ENCODE peak calls at places on chromosomes 1 and 21, in eight cellular contexts. S is psoas muscle, F is right atrium auricular region, A is AG10803, T is AG04450, W is lower lobe of right lung, Y is A549, K is astrocyte of the spinal cord. B is an unnamed sample.

GRCh38 chr1:74010206-74010605 is 187.8 kb downstream of the LRRIQ3 start:
- DNase-seq in W (no peak), A (no peak), F (no peak), S (no peak), Y (no peak), K (no peak), T (no peak), B (no peak)

GRCh38 chr1:54850082-54850730 is 36.8 kb downstream of the DHCR24 start:
- DNase-seq in S (no peak), F (no peak), A (peak), K (no peak), T (no peak), W (no peak), Y (no peak), B (no peak)

GRCh38 chr1:226995966-226996332 is 55.9 kb downstream of the COQ8A start:
- DNase-seq in K (no peak), T (no peak), S (no peak), Y (no peak), F (no peak), A (no peak), W (no peak), B (no peak)

GRCh38 chr1:107535091-107535490 is 394.3 kb downstream of the NTNG1 start:
- DNase-seq in Y (no peak), W (no peak), K (no peak), S (no peak), A (no peak), T (no peak), F (no peak), B (no peak)

GRCh38 chr1:150622219-150622975 is 7.0 kb downstream of the ENSA start:
- DNase-seq in Y (no peak), S (peak), A (no peak), K (no peak), T (no peak), W (peak), F (peak), B (no peak)

GRCh38 chr1:44557756-44558155 is 116.5 kb downstream of the TMEM53 start:
- DNase-seq in T (no peak), S (no peak), A (no peak), F (no peak), K (peak), W (no peak), Y (no peak), B (no peak)

GRCh38 chr1:228122921-228123441 is 13.9 kb upstream of the MRPL55 start:
- DNase-seq in T (no peak), F (no peak), S (no peak), A (no peak), K (no peak), Y (no peak), W (no peak), B (no peak)

GRCh38 chr1:226064816-226065248 is 2.3 kb downstream of the H3-3A start:
- DNase-seq in K (peak), Y (peak), W (no peak), A (peak), F (no peak), T (no peak), S (no peak), B (peak)

GRCh38 chr21:27813750-27814149 is 846.9 kb upstream of the ADAMTS5 start:
- DNase-seq in W (no peak), A (no peak), F (no peak), S (no peak), K (no peak), Y (no peak), T (no peak), B (no peak)

GRCh38 chr1:227280836-227281235 is 37.5 kb downstream of the CDC42BPA start:
- DNase-seq in F (no peak), Y (no peak), A (no peak), S (no peak), T (no peak), K (no peak), W (no peak), B (no peak)

GRCh38 chr1:206809504-206810084 is 37.3 kb upstream of the IL10 start:
- DNase-seq in A (peak), K (peak), W (no peak), F (no peak), S (no peak), Y (peak), T (no peak), B (peak)

GRCh38 chr1:184593612-184594011 is 161.0 kb downstream of the EDEM3 start:
- DNase-seq in S (no peak), A (no peak), W (no peak), K (peak), F (no peak), Y (peak), T (no peak), B (no peak)

GRCh38 chr1:55081905-55082296 is 42.6 kb downstream of the PCSK9 start:
- DNase-seq in S (no peak), K (peak), W (no peak), A (no peak), T (no peak), Y (no peak), F (no peak), B (peak)

GRCh38 chr1:234656981-234657651 is 47.1 kb upstream of the IRF2BP2 start:
- DNase-seq in K (peak), S (no peak), Y (peak), F (no peak), A (peak), T (peak), W (no peak), B (peak)

DNA sequence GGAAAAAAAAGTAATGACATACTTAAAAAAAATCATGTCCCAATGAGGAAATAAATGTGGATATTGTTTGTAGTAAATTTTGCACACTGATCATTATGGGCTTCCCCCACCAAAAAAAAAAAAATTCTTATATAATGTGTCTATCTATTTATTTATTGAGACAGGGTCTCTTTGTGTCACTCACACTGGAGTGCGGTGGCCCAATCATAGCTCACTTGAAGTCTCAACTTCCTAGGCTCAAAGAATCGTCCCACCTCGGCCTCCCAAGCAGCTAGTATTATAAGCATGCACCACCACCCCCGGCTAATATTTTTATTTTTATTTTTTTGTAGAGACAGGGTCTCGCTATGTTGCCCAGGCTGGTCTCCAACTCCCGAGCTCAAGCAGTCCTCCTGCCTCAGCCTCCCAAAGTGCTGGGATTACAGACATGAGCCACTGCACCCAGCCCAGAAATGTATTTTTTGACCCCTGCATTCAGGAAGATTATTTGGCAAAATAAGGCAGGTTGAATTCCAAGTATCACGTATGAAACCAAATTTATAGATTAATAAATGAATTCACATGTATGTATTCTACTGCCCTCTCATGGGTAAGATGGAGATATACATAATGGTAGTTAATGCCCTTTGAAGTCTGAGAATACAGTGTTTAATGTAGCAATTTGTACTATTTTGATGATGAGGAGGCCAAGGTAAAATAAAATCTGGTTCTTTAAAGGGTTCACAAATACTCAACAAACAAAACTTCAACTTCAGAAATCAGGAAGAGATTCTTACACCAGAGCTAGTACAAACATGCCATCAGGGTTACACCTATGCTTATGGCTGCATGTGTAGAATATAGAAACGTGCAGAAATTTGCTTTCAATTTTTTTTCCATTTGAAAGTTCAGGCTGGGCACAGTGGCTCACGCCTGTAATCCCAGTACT is 1.4 kb upstream of the DENND2C start:
- DNase-seq in T (no peak), S (no peak), W (no peak), K (peak), A (peak), Y (peak), F (no peak), B (peak)
- TF ChIP-seq CTCF in T (peak), S (peak), W (peak), K (peak), A (peak), Y (peak), F (peak), B (peak)

DNA sequence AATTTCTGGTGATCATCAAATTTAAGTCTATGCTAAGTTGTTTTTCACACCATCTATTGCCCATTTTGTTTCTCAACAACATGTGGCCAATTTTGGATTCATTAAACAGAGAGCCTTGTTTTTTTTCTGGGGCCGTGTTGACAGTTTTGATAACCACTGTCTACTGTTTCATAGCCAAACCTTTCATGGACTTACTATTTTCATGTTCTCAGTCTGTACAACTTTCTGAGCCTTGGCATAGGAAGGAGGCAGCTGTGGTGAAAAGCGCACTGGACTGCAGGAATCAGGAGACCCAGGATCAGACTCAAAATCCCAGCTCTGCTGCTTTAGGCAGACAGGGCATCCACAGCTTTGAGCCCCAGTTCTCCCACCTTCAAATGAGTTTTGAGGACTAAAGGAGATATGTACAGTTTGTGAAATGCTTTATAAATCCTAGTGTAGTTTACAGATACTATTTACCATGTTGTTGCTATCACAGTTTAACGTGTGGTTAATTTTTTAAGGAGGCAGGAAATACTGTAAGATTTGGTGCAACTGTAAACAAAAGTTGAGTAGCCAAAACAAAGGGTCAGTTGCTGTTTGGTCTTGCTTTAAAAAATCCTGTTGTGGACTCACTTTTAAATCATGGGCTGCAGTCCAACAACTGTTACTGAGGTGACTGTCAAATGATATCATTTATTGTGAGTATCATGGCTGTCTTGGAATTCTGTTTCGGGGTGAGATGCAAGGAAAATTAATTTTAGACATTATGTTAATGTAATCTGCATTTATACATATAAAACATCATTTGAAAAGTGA is 2.9 kb downstream of the MACO1 start:
- DNase-seq in Y (no peak), K (no peak), W (no peak), A (peak), T (no peak), F (no peak), S (no peak), B (peak)
- H3K4me3 ChIP-seq in Y (no peak), K (no peak), W (no peak), A (no peak), T (no peak), F (no peak), S (peak), B (no peak)

GRCh38 chr21:33901421-33902288 is 13.9 kb downstream of the ATP5PO start:
- DNase-seq in S (peak), A (peak), Y (peak), K (peak), W (no peak), T (no peak), F (peak), B (peak)
- TF ChIP-seq CTCF in S (peak), A (peak), Y (peak), K (peak), W (peak), T (peak), F (peak), B (peak)

GRCh38 chr1:46801323-46802055 is 2.6 kb downstream of the CYP4B1 start:
- DNase-seq in S (no peak), T (no peak), F (no peak), A (no peak), K (no peak), Y (no peak), W (no peak), B (no peak)
- H3K4me3 ChIP-seq in S (no peak), T (no peak), F (peak), A (no peak), K (no peak), Y (no peak), W (peak), B (no peak)

DNA sequence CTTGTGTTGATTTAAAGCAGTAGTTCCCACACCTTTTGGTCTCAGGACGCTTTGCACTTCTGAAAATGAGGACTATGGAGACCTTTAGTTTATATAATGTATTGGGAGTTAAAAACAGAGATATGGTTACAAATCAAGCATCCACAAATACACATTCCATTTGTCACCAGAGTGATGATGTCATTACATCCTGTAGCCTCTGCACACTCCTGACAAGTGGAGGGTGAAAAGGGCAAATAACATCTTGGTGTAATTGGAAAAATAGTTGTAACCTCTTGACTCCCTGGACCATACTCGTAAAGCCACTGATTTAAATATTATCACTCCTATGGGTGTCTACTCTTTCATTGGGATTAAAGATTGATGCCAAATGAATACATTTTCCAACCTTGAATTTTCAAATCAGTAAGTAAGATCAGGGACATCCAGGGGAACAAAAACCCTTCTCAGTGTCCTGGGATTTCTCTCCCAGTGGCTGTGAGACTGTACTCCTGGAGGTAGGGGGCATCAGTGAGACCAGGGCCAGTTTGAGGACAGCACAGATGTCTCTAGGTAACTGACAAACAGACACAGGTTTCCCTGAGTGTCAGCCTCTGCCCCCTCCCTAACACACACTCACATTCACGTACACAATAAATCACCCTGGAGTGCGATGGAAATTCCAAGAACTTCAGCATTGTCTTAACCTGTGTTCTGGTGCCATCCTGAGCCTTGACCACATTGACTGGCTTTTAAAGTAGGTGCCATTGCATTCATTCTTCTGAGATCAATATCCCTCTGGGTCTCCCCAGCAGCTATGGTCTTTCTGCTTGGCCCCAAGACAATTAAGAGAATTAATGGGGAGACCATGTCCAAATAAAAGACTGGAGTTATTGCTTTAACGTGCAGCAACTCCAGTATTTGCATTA is 63.0 kb downstream of the NR5A2 start:
- DNase-seq in K (no peak), F (no peak), S (no peak), Y (peak), T (no peak), W (no peak), A (peak), B (no peak)
- TF ChIP-seq CTCF in K (peak), F (peak), S (no peak), Y (peak), T (peak), W (peak), A (peak), B (peak)

DNA sequence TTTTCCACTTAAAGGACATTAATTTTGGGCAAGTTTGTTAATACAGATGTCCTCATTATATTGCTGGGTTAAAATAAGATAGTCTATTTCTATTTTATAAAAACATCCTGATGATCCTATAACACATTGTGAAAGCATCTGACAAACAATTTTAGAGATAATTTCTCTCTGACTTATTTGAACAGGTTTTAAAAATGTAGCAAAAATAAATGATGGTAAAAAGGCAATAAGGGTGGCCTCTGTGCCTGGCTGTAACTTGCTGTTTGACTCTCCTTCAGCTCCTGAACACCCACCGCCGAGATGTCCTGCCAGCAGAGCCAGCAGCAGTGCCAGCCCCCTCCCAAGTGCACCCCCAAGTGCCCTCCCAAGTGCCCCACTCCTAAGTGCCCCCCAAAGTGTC is at the start of gene LCE1A:
- DNase-seq in W (no peak), Y (no peak), T (no peak), A (no peak), S (no peak), F (no peak), K (no peak), B (no peak)
- H3K4me3 ChIP-seq in W (no peak), Y (no peak), T (no peak), A (no peak), S (no peak), F (no peak), K (no peak), B (no peak)

GRCh38 chr1:229972600-229973296 is 94.3 kb upstream of the GALNT2 start:
- DNase-seq in F (no peak), A (no peak), Y (peak), W (no peak), S (no peak), K (no peak), T (no peak), B (no peak)
- TF ChIP-seq CTCF in F (peak), A (peak), Y (no peak), W (peak), S (peak), K (peak), T (peak), B (peak)